ENCODE peak calls at places on chromosomes 11 and 22, in six cellular contexts. One of them, this sample, is unnamed. For H3K4me1, the result is how much of the 10 kb centered on the place peaks cover.

GRCh38 chr11:73228268-73229134 is 10.4 kb downstream of the P2RY2 start:
- DNase-seq in ovary: peak
- DNase-seq in BE2C: peak
- DNase-seq in tibial nerve: no peak
- DNase-seq in CD8-positive, alpha-beta T cell: no peak
- DNase-seq in GM23248: no peak
- DNase-seq in this sample: no peak

GRCh38 chr11:95327273-95327948 is 96.4 kb upstream of the SESN3 start:
- DNase-seq in GM23248: no peak
- DNase-seq in ovary: no peak
- DNase-seq in tibial nerve: no peak
- DNase-seq in CD8-positive, alpha-beta T cell: no peak
- DNase-seq in BE2C: no peak
- DNase-seq in this sample: no peak

GRCh38 chr11:65432686-65433582 is 10.3 kb downstream of the NEAT1 start:
- DNase-seq in ovary: no peak
- DNase-seq in tibial nerve: no peak
- DNase-seq in BE2C: no peak
- DNase-seq in CD8-positive, alpha-beta T cell: no peak
- DNase-seq in GM23248: peak
- DNase-seq in this sample: no peak

GRCh38 chr11:19168090-19168489 is 33.7 kb downstream of the CSRP3 start:
- DNase-seq in tibial nerve: no peak
- DNase-seq in CD8-positive, alpha-beta T cell: no peak
- DNase-seq in GM23248: no peak
- DNase-seq in BE2C: no peak
- DNase-seq in ovary: no peak
- DNase-seq in this sample: no peak

GRCh38 chr11:73651661-73652045 is 5.3 kb downstream of the PLEKHB1 start:
- DNase-seq in tibial nerve: no peak
- DNase-seq in CD8-positive, alpha-beta T cell: no peak
- DNase-seq in GM23248: no peak
- DNase-seq in ovary: no peak
- DNase-seq in BE2C: no peak
- DNase-seq in this sample: no peak

GRCh38 chr11:4146765-4147098 is 52.1 kb downstream of the RRM1 start:
- DNase-seq in tibial nerve: no peak
- DNase-seq in ovary: no peak
- DNase-seq in GM23248: no peak
- DNase-seq in BE2C: no peak
- DNase-seq in CD8-positive, alpha-beta T cell: no peak
- DNase-seq in this sample: no peak

GRCh38 chr22:42905702-42906183 is 48.7 kb upstream of the ARFGAP3 start:
- DNase-seq in CD8-positive, alpha-beta T cell: no peak
- DNase-seq in tibial nerve: no peak
- DNase-seq in BE2C: peak
- DNase-seq in GM23248: no peak
- DNase-seq in ovary: peak
- DNase-seq in this sample: no peak

GRCh38 chr22:40391417-40391816 is 21.0 kb downstream of the SGSM3 start:
- DNase-seq in BE2C: no peak
- DNase-seq in CD8-positive, alpha-beta T cell: no peak
- DNase-seq in GM23248: no peak
- DNase-seq in tibial nerve: no peak
- DNase-seq in ovary: no peak
- DNase-seq in this sample: no peak

GRCh38 chr11:83061883-83062282 is 9.8 kb downstream of the RAB30 start:
- DNase-seq in BE2C: no peak
- DNase-seq in tibial nerve: no peak
- DNase-seq in GM23248: no peak
- DNase-seq in CD8-positive, alpha-beta T cell: no peak
- DNase-seq in ovary: no peak
- DNase-seq in this sample: no peak

GRCh38 chr22:44707752-44708151 is 5.7 kb downstream of the PRR5 start:
- DNase-seq in CD8-positive, alpha-beta T cell: no peak
- DNase-seq in GM23248: peak
- DNase-seq in ovary: no peak
- DNase-seq in tibial nerve: no peak
- DNase-seq in BE2C: no peak
- DNase-seq in this sample: no peak

GRCh38 chr11:110430267-110431211 is 791 bp downstream of the FDX1 start:
- DNase-seq in ovary: peak
- DNase-seq in tibial nerve: no peak
- DNase-seq in GM23248: peak
- DNase-seq in BE2C: no peak
- DNase-seq in CD8-positive, alpha-beta T cell: no peak
- DNase-seq in this sample: no peak

GRCh38 chr11:126229782-126230540 is 18.4 kb downstream of the FAM118B start:
- DNase-seq in tibial nerve: no peak
- DNase-seq in GM23248: peak
- DNase-seq in CD8-positive, alpha-beta T cell: no peak
- DNase-seq in ovary: no peak
- DNase-seq in BE2C: no peak
- DNase-seq in this sample: no peak

GRCh38 chr11:96228472-96228871 is 114.5 kb downstream of the MAML2 start:
- DNase-seq in GM23248: peak
- DNase-seq in tibial nerve: peak
- DNase-seq in ovary: peak
- DNase-seq in CD8-positive, alpha-beta T cell: no peak
- DNase-seq in BE2C: peak
- DNase-seq in this sample: peak

GRCh38 chr11:70270877-70271634 is 566 bp downstream of the PPFIA1 start:
- DNase-seq in GM23248: peak
- DNase-seq in tibial nerve: no peak
- DNase-seq in CD8-positive, alpha-beta T cell: peak
- DNase-seq in ovary: peak
- DNase-seq in BE2C: peak
- DNase-seq in this sample: no peak

GRCh38 chr11:69204246-69205124 is 48.8 kb downstream of the SMIM38 start:
- DNase-seq in ovary: no peak
- DNase-seq in BE2C: no peak
- DNase-seq in tibial nerve: no peak
- DNase-seq in CD8-positive, alpha-beta T cell: no peak
- DNase-seq in GM23248: no peak
- DNase-seq in this sample: no peak

GRCh38 chr22:20498913-20499312 is 3.3 kb upstream of the KLHL22 start:
- DNase-seq in GM23248: no peak
- DNase-seq in ovary: no peak
- DNase-seq in BE2C: no peak
- DNase-seq in CD8-positive, alpha-beta T cell: no peak
- DNase-seq in tibial nerve: no peak
- DNase-seq in this sample: no peak

GRCh38 chr22:20491346-20491745 is 4.2 kb downstream of the KLHL22 start:
- DNase-seq in tibial nerve: no peak
- DNase-seq in BE2C: no peak
- DNase-seq in ovary: no peak
- DNase-seq in GM23248: no peak
- DNase-seq in CD8-positive, alpha-beta T cell: no peak
- DNase-seq in this sample: no peak

GRCh38 chr22:20497426-20497825 is 1.8 kb upstream of the KLHL22 start:
- DNase-seq in tibial nerve: no peak
- DNase-seq in BE2C: no peak
- DNase-seq in CD8-positive, alpha-beta T cell: no peak
- DNase-seq in GM23248: no peak
- DNase-seq in ovary: no peak
- DNase-seq in this sample: no peak

GRCh38 chr22:20495861-20496681 is 476 bp upstream of the KLHL22 start:
- DNase-seq in CD8-positive, alpha-beta T cell: peak
- DNase-seq in tibial nerve: peak
- DNase-seq in GM23248: peak
- DNase-seq in ovary: peak
- DNase-seq in BE2C: peak
- DNase-seq in this sample: peak

GRCh38 chr22:20494978-20495860 is at the start of gene KLHL22:
- DNase-seq in GM23248: peak
- DNase-seq in CD8-positive, alpha-beta T cell: peak
- DNase-seq in tibial nerve: no peak
- DNase-seq in BE2C: peak
- DNase-seq in ovary: peak
- DNase-seq in this sample: no peak
- H3K4me1 ChIP-seq in GM23248: under half
- H3K4me1 ChIP-seq in CD8-positive, alpha-beta T cell: half or more
- H3K4me1 ChIP-seq in tibial nerve: under half
- H3K4me1 ChIP-seq in BE2C: under half
- H3K4me1 ChIP-seq in ovary: under half
- H3K4me1 ChIP-seq in this sample: under half

GRCh38 chr11:1760351-1761109 is 3.2 kb downstream of the CTSD start:
- DNase-seq in ovary: peak
- DNase-seq in BE2C: no peak
- DNase-seq in GM23248: peak
- DNase-seq in tibial nerve: peak
- DNase-seq in CD8-positive, alpha-beta T cell: no peak
- DNase-seq in this sample: peak

GRCh38 chr11:1757861-1758610 is 5.7 kb downstream of the CTSD start:
- DNase-seq in GM23248: no peak
- DNase-seq in ovary: no peak
- DNase-seq in BE2C: no peak
- DNase-seq in CD8-positive, alpha-beta T cell: peak
- DNase-seq in tibial nerve: no peak
- DNase-seq in this sample: no peak

GRCh38 chr11:1759851-1760220 is 3.9 kb downstream of the CTSD start:
- DNase-seq in ovary: no peak
- DNase-seq in tibial nerve: no peak
- DNase-seq in BE2C: no peak
- DNase-seq in GM23248: no peak
- DNase-seq in CD8-positive, alpha-beta T cell: no peak
- DNase-seq in this sample: no peak

GRCh38 chr11:1758611-1759150 is 5.0 kb downstream of the CTSD start:
- DNase-seq in tibial nerve: no peak
- DNase-seq in GM23248: no peak
- DNase-seq in BE2C: no peak
- DNase-seq in CD8-positive, alpha-beta T cell: no peak
- DNase-seq in ovary: no peak
- DNase-seq in this sample: no peak

GRCh38 chr11:1759151-1759850 is 4.4 kb downstream of the CTSD start:
- DNase-seq in GM23248: no peak
- DNase-seq in CD8-positive, alpha-beta T cell: no peak
- DNase-seq in ovary: peak
- DNase-seq in BE2C: no peak
- DNase-seq in tibial nerve: no peak
- DNase-seq in this sample: no peak
- H3K4me1 ChIP-seq in GM23248: under half
- H3K4me1 ChIP-seq in CD8-positive, alpha-beta T cell: half or more
- H3K4me1 ChIP-seq in ovary: under half
- H3K4me1 ChIP-seq in BE2C: under half
- H3K4me1 ChIP-seq in tibial nerve: half or more
- H3K4me1 ChIP-seq in this sample: under half

GRCh38 chr11:122663764-122664163 is 8.2 kb downstream of the UBASH3B start:
- DNase-seq in CD8-positive, alpha-beta T cell: no peak
- DNase-seq in GM23248: peak
- DNase-seq in tibial nerve: no peak
- DNase-seq in ovary: no peak
- DNase-seq in BE2C: no peak
- DNase-seq in this sample: no peak

GRCh38 chr11:122659676-122660571 is 4.4 kb downstream of the UBASH3B start:
- DNase-seq in BE2C: no peak
- DNase-seq in ovary: no peak
- DNase-seq in CD8-positive, alpha-beta T cell: no peak
- DNase-seq in GM23248: no peak
- DNase-seq in tibial nerve: no peak
- DNase-seq in this sample: no peak

GRCh38 chr11:122663056-122663740 is 7.7 kb downstream of the UBASH3B start:
- DNase-seq in CD8-positive, alpha-beta T cell: no peak
- DNase-seq in tibial nerve: no peak
- DNase-seq in BE2C: no peak
- DNase-seq in GM23248: no peak
- DNase-seq in ovary: no peak
- DNase-seq in this sample: no peak

GRCh38 chr11:122664188-122664587 is 8.7 kb downstream of the UBASH3B start:
- DNase-seq in GM23248: peak
- DNase-seq in ovary: no peak
- DNase-seq in tibial nerve: no peak
- DNase-seq in BE2C: no peak
- DNase-seq in CD8-positive, alpha-beta T cell: no peak
- DNase-seq in this sample: no peak

DNA sequence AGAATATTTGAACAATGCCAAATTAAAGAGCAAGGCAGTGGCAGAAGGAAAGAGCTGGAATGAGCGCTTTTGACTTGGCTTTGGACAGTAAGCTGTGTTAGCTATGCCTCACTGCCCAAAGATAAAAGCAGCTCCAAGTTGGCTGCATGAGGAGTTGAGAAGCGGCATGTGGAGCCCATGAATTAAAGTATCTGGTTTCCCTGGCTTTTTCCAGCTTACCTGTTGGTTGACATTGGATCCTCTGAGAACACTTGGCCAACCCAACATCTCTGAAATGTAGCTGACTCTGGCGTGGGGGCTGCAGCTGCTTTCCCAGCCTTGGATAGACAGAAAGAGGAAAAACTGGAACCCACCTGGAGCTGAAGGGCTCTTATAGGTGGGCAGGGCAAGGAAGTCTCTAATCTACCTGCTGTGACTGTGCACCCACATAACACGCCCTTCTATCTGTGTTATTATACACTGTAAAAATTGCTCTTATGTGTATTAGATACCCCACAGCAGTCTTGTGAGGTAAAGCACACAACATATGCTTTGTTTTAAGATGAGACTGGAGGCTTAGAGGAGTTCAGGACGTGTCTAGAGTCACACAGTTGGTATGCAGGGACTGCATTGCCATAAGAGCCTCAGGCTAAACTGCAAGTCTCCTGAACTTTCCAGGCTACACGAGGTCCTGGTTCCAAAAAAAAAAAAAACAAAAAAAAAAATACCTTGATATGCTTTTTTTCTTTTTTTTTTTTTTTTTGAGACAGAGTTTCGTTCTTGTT is 5.8 kb downstream of the UBASH3B start:
- DNase-seq in GM23248: peak
- DNase-seq in tibial nerve: no peak
- DNase-seq in BE2C: no peak
- DNase-seq in CD8-positive, alpha-beta T cell: no peak
- DNase-seq in ovary: no peak
- DNase-seq in this sample: no peak
- H3K4me1 ChIP-seq in GM23248: under half
- H3K4me1 ChIP-seq in tibial nerve: under half
- H3K4me1 ChIP-seq in BE2C: under half
- H3K4me1 ChIP-seq in CD8-positive, alpha-beta T cell: half or more
- H3K4me1 ChIP-seq in ovary: under half
- H3K4me1 ChIP-seq in this sample: under half

GRCh38 chr11:34972892-34973291 is 56.5 kb downstream of the PDHX start:
- DNase-seq in BE2C: no peak
- DNase-seq in GM23248: peak
- DNase-seq in tibial nerve: no peak
- DNase-seq in ovary: no peak
- DNase-seq in CD8-positive, alpha-beta T cell: no peak
- DNase-seq in this sample: no peak
- H3K4me1 ChIP-seq in BE2C: under half
- H3K4me1 ChIP-seq in GM23248: half or more
- H3K4me1 ChIP-seq in tibial nerve: under half
- H3K4me1 ChIP-seq in ovary: under half
- H3K4me1 ChIP-seq in CD8-positive, alpha-beta T cell: under half
- H3K4me1 ChIP-seq in this sample: under half

This sample was measured in right atrium auricular region.